ENCODE peak calls at places on chromosomes 6 and 20, in six cellular contexts. L, M, H, W, Y and T are unnamed samples.

GRCh38 chr6:28758046-28758817 is 165.6 kb downstream of the TRIM27 start:
- DNase-seq in H (no peak), L (peak; percentile 22), Y (no peak), M (peak; percentile 93), W (peak; percentile 78), T (peak; percentile 12)

GRCh38 chr6:170463101-170463721 is 89.9 kb downstream of the PSMB1 start:
- DNase-seq in Y (no peak), L (no peak), W (no peak), M (no peak), H (no peak), T (no peak)

GRCh38 chr6:43509142-43509983 is 783 bp downstream of the LRRC73 start:
- DNase-seq in M (peak; percentile 68), Y (no peak), L (no peak), H (peak; percentile 51), W (no peak), T (no peak)

GRCh38 chr6:170237999-170238740 is 52.7 kb downstream of the DLL1 start:
- DNase-seq in L (no peak), Y (no peak), W (no peak), M (no peak), H (no peak), T (no peak)

GRCh38 chr6:34638834-34639736 is 57.5 kb downstream of the ILRUN start:
- DNase-seq in H (peak; percentile 52), Y (no peak), W (no peak), M (no peak), L (no peak), T (no peak)

GRCh38 chr6:6131492-6132109 is 124.9 kb upstream of the NRN1 start:
- DNase-seq in H (peak; percentile 9), Y (no peak), M (no peak), W (no peak), L (no peak), T (no peak)

GRCh38 chr20:25532971-25533391 is 52.4 kb downstream of the NINL start:
- DNase-seq in Y (no peak), W (no peak), M (no peak), H (no peak), L (peak; percentile 56), T (no peak)

GRCh38 chr6:107360476-107360875 is 98.9 kb downstream of the PDSS2 start:
- DNase-seq in M (no peak), Y (no peak), H (no peak), L (no peak), W (no peak), T (no peak)

GRCh38 chr6:161246725-161247124 is 27.1 kb downstream of the AGPAT4 start:
- DNase-seq in Y (no peak), L (peak; percentile 81), W (no peak), M (no peak), H (no peak), T (no peak)

GRCh38 chr20:3766832-3767433 is 620 bp downstream of the ADISSP start:
- DNase-seq in W (no peak), L (no peak), M (no peak), Y (no peak), H (peak; percentile 17), T (no peak)

GRCh38 chr20:21739161-21739560 is 33.7 kb downstream of the PAX1 start:
- DNase-seq in H (no peak), M (no peak), W (no peak), Y (no peak), L (no peak), T (no peak)
- TF ChIP-seq CTCF in H (no peak), M (no peak), W (no peak), Y (no peak), L (no peak), T (no peak)

DNA sequence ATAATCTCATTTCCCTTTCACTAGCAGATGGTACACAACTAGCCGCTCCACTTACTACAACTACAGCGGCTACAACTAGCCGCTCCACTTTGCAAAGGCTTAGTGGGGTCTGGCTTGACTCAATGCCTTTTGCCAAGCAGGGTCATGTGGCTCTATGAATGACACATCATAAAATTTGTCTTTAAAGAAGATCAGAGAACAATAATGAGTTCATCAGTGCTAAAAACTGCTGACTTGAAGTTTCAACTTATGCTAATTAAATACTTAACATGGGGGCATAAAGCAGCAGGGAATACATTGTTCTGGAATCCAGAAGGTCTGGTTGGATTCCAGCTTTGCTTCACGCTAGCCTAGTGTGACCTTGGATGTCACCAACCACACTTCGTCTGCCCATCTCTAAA is 2.0 kb upstream of the MICAL1 start:
- DNase-seq in L (no peak), M (no peak), W (no peak), H (no peak), Y (no peak), T (no peak)
- H3K4me3 ChIP-seq in L (no peak overlapping the region), M (no peak overlapping the region), W (no peak overlapping the region), H (no peak overlapping the region), Y (no peak overlapping the region), T (peak overlapping the region; percentile 75)

GRCh38 chr6:152954443-152954842 is 28.4 kb downstream of the FBXO5 start:
- DNase-seq in L (no peak), H (no peak), W (no peak), Y (no peak), M (no peak), T (no peak)
- TF ChIP-seq CTCF in L (no peak), H (no peak), W (peak; percentile 15), Y (no peak), M (no peak), T (no peak)

GRCh38 chr6:31943742-31944141 is 2.2 kb upstream of the CFB start:
- DNase-seq in L (no peak), W (no peak), H (no peak), Y (no peak), M (no peak), T (no peak)

GRCh38 chr6:31947070-31947675 is 1.3 kb downstream of the CFB start:
- DNase-seq in Y (no peak), W (no peak), L (no peak), H (no peak), M (no peak), T (no peak)

GRCh38 chr6:31945154-31945506 is 765 bp upstream of the CFB start:
- DNase-seq in H (no peak), Y (no peak), L (no peak), M (no peak), W (no peak), T (no peak)

GRCh38 chr6:31946370-31946885 is 533 bp downstream of the CFB start:
- DNase-seq in H (no peak), W (no peak), Y (no peak), M (no peak), L (no peak), T (no peak)

GRCh38 chr6:31945507-31946369 is at the start of gene CFB:
- DNase-seq in L (peak; percentile 71), Y (peak; percentile 89), H (no peak), W (no peak), M (no peak), T (no peak)
- H3K4me3 ChIP-seq in L (no peak within 1 kb of the TSS), Y (peak within 1 kb of the TSS; percentile 24), H (no peak within 1 kb of the TSS), W (peak within 1 kb of the TSS; percentile 50), M (no peak within 1 kb of the TSS), T (no peak within 1 kb of the TSS)

GRCh38 chr6:4153514-4153985 is 18.2 kb upstream of the ECI2 start:
- DNase-seq in W (no peak), Y (no peak), M (no peak), L (no peak), H (peak; percentile 23), T (no peak)

GRCh38 chr6:4157506-4157905 is 22.1 kb upstream of the ECI2 start:
- DNase-seq in H (no peak), Y (no peak), M (no peak), W (no peak), L (no peak), T (no peak)

DNA sequence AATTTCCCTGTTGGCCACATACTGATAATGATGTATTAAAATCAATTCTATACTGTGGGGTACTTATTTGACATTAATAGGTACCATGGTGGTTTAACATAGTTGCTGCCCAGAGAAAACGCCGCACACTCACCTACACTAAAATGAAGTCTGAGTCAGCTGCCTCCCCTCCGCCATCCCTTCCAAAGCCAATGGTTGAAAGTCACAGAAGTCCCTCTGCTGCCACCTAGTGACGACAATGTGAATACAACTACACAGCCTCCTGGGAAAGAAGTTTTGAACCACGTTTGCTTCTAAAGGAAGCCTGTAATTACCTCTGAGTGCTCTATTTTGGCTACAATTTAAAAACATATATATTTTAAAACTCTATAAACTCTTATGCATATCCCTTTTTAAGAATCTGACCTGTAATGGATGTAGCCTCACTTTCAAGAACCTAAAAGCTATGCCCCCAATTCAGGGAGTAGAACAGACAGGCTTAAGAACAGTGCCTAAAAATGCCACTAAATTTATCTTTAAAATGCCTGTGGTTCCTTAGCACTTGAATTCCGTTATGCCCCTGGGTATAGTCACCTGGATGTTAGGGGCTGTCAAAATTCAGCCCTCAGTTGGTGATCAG is 20.6 kb upstream of the ECI2 start:
- DNase-seq in H (peak; percentile 84), L (peak; percentile 71), W (peak; percentile 59), Y (peak; percentile 80), M (peak; percentile 82), T (peak; percentile 79)
- TF ChIP-seq CTCF in H (peak; percentile 86), L (peak; percentile 93), W (peak; percentile 73), Y (peak; percentile 86), M (peak; percentile 47), T (peak; percentile 83)

GRCh38 chr20:6766433-6766832 is 1.1 kb upstream of the BMP2 start:
- DNase-seq in M (no peak), H (no peak), L (no peak), Y (no peak), W (no peak), T (no peak)
- H3K4me3 ChIP-seq in M (no peak overlapping the region), H (no peak overlapping the region), L (no peak overlapping the region), Y (peak overlapping the region; percentile 80), W (no peak overlapping the region), T (no peak overlapping the region)

GRCh38 chr6:139538366-139538765 is 163.9 kb upstream of the CITED2 start:
- DNase-seq in H (no peak), W (no peak), Y (no peak), L (no peak), M (no peak), T (no peak)
- TF ChIP-seq CTCF in H (no peak), W (no peak), Y (no peak), L (no peak), M (no peak), T (no peak)

GRCh38 chr6:1609662-1610496 is at the start of gene FOXC1:
- DNase-seq in H (peak; percentile 87), M (no peak), Y (peak; percentile 85), W (peak; percentile 44), L (peak; percentile 81), T (peak; percentile 77)

GRCh38 chr6:1607236-1607556 is 2.5 kb upstream of the FOXC1 start:
- DNase-seq in L (no peak), W (no peak), M (no peak), H (no peak), Y (no peak), T (no peak)

GRCh38 chr6:1608976-1609661 is 596 bp upstream of the FOXC1 start:
- DNase-seq in L (no peak), M (no peak), Y (no peak), W (no peak), H (peak; percentile 45), T (no peak)

GRCh38 chr6:1607557-1608221 is 2.0 kb upstream of the FOXC1 start:
- DNase-seq in Y (no peak), H (no peak), M (peak; percentile 82), L (no peak), W (no peak), T (no peak)

GRCh38 chr6:1608222-1608975 is 1.3 kb upstream of the FOXC1 start:
- DNase-seq in W (no peak), L (no peak), H (no peak), M (no peak), Y (no peak), T (no peak)
- H3K4me3 ChIP-seq in W (no peak overlapping the region), L (no peak overlapping the region), H (no peak overlapping the region), M (no peak overlapping the region), Y (peak overlapping the region; percentile 68), T (no peak overlapping the region)